ENCODE peak calls at places on chromosome 7, in four cellular contexts. N is stomach, L is RWPE1, H is SK-N-SH. O is an unnamed sample.

GRCh38 chr7:74372511-74373111 is 81.1 kb upstream of the GTF2IRD1 start:
- DNase-seq in N (no peak), L (no peak), H (no peak), O (no peak)

GRCh38 chr7:101113860-101114259 is 13.0 kb upstream of the SERPINE1 start:
- DNase-seq in L (no peak), H (no peak), N (no peak), O (no peak)

GRCh38 chr7:12607134-12607533 is 36.6 kb downstream of the SCIN start:
- DNase-seq in H (peak), L (no peak), N (no peak), O (no peak)

GRCh38 chr7:17043012-17043877 is 161.5 kb upstream of the AGR3 start:
- DNase-seq in L (no peak), H (no peak), N (no peak), O (peak)

GRCh38 chr7:78195281-78195680 is 396.7 kb downstream of the PHTF2 start:
- DNase-seq in H (no peak), N (no peak), L (no peak), O (no peak)

GRCh38 chr7:141369422-141369821 is 181.8 kb upstream of the AGK start:
- DNase-seq in N (no peak), H (no peak), L (no peak), O (no peak)

GRCh38 chr7:83677180-83677866 is 28.4 kb upstream of the SEMA3E start:
- DNase-seq in L (peak), N (peak), H (peak), O (peak)

GRCh38 chr7:146510088-146510680 is 393.6 kb downstream of the CNTNAP2 start:
- DNase-seq in N (no peak), H (no peak), L (no peak), O (no peak)

GRCh38 chr7:78367280-78367773 is 568.8 kb downstream of the PHTF2 start:
- DNase-seq in N (no peak), L (no peak), H (no peak), O (no peak)

GRCh38 chr7:132161231-132161915 is 414.9 kb downstream of the PLXNA4 start:
- DNase-seq in L (no peak), N (peak), H (peak), O (no peak)

GRCh38 chr7:113394856-113395255 is 276.5 kb upstream of the SMIM30 start:
- DNase-seq in H (no peak), N (no peak), L (no peak), O (peak)

GRCh38 chr7:32037650-32038198 is 32.5 kb downstream of the PDE1C start:
- DNase-seq in H (no peak), N (no peak), L (no peak), O (no peak)

GRCh38 chr7:32042900-32043299 is 27.3 kb downstream of the PDE1C start:
- DNase-seq in N (no peak), H (no peak), L (no peak), O (no peak)

GRCh38 chr7:32036557-32036956 is 33.6 kb downstream of the PDE1C start:
- DNase-seq in N (no peak), L (no peak), H (no peak), O (no peak)

GRCh38 chr7:32043688-32044087 is 26.5 kb downstream of the PDE1C start:
- DNase-seq in H (no peak), N (no peak), L (no peak), O (peak)

DNA sequence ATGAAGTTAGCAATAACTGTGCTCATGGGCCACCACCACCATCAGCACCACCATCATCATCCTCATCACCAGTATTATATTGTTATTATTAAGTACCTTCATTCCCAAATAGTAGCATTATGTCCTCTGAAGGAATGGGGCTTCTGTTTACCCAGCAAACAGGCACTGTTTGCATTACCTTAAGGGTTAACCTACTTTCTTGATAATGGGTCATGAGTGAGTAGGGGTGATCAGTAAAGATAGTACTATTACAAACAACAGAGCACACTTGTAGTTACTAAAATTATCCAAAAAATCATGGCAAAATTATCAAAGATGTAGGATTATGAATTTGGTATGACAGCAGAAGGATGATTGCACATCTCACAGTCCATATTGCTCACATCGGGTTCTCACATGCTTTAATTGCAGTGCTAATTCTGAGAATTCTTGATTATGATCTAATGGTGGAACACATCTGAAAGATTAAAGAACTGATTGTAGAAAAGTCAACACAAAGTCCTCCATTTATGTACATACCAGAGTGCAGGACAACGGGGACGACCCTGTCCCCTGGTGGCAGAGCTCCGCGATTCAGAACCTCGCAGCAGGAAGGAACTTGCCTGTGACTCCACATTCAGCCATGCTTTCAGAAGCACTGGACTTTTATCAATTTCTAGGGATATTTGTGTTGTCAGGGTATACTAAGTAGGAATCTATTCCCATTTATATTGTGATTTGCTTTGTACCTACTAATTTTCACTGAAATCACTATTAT is 31.0 kb downstream of the PDE1C start:
- DNase-seq in N (no peak), L (no peak), H (no peak), O (no peak)
- TF ChIP-seq CTCF in N (no peak), L (no peak), H (peak), O (no peak)

DNA sequence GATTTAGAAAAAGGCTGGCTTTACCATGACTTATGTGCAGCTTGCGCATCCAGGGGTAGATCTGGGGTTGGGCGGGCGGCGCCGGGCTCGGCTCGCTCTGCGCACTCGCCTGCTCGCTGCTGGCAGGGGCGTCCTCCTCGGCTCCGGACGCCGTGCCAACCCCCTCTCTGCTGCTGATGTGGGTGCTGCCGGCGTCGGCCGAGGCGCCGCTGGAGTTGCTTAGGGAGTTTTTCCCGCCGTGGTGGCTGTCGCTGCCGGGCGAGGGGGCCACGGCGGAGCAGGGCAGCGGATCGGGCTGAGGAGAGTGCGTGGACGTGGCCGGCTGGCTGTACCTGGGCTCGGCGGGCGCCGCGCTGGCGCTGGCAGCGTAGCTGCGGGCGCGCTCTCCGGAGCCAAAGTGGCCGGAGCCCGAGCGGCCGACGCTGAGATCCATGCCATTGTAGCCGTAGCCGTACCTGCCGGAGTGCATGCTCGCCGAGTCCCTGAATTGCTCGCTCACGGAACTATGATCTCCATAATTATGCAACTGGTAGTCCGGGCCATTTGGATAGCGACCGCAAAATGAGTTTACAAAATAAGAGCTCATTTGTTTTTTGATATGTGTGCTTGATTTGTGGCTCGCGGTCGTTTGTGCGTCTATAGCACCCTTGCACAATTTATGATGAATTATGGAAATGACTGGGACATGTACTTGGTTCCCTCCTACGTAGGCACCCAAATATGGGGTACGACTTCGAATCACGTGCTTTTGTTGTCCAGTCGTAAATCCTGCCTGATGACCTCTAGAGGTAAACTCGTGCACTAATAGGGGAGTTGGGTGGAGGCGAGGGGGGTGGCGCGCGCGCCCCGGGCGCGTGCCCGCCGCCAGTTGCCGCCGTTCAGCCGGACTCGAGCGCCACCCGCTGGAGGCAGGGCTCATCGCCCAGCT is at the start of gene HOXA5:
- DNase-seq in H (peak), L (peak), N (peak), O (peak)
- TF ChIP-seq CTCF in H (peak), L (peak), N (peak), O (peak)

GRCh38 chr7:2724453-2725177 is 36.6 kb downstream of the AMZ1 start:
- DNase-seq in L (no peak), H (no peak), N (peak), O (no peak)
- TF ChIP-seq CTCF in L (no peak), H (no peak), N (no peak), O (no peak)

GRCh38 chr7:80660939-80661338 is 22.5 kb downstream of the CD36 start:
- DNase-seq in N (no peak), H (no peak), L (no peak), O (no peak)

GRCh38 chr7:80662252-80662651 is 23.8 kb downstream of the CD36 start:
- DNase-seq in N (no peak), H (no peak), L (no peak), O (no peak)

GRCh38 chr7:80665526-80665925 is 27.1 kb downstream of the CD36 start:
- DNase-seq in N (no peak), L (no peak), H (no peak), O (peak)

GRCh38 chr7:80659120-80660055 is 20.9 kb downstream of the CD36 start:
- DNase-seq in N (no peak), L (peak), H (peak), O (peak)

DNA sequence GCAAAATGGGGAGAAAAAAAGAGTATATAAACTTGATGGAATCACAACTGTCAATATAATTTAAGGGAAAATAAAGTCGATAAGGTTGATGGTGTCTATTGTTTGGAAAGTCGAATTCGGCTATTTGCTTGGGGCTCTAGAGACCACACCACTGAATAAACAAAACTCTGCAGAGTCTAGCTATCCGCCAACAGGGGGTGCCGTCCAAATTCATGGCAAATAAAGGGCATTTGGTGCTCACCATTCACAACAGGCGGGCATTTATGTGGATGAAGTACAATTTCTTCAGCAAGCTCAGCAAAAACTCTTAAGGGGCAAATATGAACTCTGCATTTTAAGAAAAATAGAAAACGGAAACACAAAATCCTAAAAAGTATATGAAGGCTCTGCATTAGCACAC is 23.3 kb downstream of the CD36 start:
- DNase-seq in N (no peak), H (no peak), L (no peak), O (no peak)
- TF ChIP-seq CTCF in N (no peak), H (peak), L (no peak), O (peak)

DNA sequence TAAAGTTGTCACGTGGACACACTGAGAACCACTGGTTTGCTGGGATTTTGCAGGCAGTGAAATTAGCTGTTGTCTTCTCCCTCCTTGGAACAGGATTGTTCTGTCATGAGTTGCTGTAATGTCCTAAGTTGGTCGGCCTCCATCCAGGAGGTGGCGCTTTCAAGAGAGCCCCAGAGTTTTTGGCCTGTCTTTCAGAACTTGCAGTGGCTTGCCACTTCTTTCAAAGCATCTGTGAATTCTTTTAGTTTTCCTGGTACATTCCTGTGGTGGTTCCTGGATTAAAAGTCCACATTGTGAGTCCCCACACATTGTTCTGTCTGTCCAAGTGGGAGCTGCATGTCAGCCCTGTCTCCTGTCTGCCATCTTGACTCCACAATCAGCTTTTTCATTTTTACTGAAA is 133.8 kb downstream of the PON1 start:
- DNase-seq in L (no peak), H (no peak), N (no peak), O (no peak)
- TF ChIP-seq CTCF in L (no peak), H (peak), N (no peak), O (no peak)

DNA sequence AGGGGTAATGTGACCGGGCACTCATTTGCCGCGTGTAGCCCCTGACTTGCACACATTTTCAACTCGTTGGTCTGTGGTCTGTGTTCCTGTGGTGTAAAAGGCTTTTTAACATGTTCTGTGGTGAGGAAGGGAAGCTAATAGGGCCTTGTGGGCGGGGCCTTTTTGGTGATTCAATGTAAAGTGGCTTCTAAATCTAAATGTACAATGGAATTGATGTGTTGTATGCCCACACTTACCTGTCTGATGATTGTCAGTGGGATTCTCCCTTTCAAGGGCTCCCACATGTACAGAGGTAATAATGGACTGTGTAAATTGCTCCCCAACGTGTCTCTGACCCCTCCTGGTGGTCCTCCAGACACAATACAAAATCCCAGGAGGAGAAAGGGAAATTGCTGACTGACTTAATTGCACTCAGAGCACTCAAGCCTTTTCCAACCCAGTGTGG is 43.1 kb upstream of the GATAD1 start:
- DNase-seq in L (no peak), H (no peak), N (no peak), O (no peak)
- TF ChIP-seq CTCF in L (no peak), H (peak), N (no peak), O (no peak)